ENCODE peak calls at places on chromosomes 13 and 19, in four cellular contexts. P is Peyer's patch, V is OCI-LY7, Z is mucosa of descending colon. H is an unnamed sample.

GRCh38 chr19:57192064-57192395 is 730 bp downstream of the ZNF264 start:
- DNase-seq in P (no peak), V (no peak), Z (no peak), H (no peak)

GRCh38 chr13:23824355-23824754 is 64.8 kb downstream of the MIPEP start:
- DNase-seq in P (no peak), V (no peak), Z (no peak), H (no peak)

GRCh38 chr19:34416021-34416545 is 11.9 kb downstream of the PDCD2L start:
- DNase-seq in P (peak; percentile 9), V (no peak), Z (no peak), H (no peak)

GRCh38 chr19:41541990-41542584 is 33.9 kb upstream of the CEACAM21 start:
- DNase-seq in P (peak; percentile 91), V (peak; percentile 81), Z (peak; percentile 64), H (no peak)

GRCh38 chr13:79450110-79450509 is 30.8 kb upstream of the NDFIP2 start:
- DNase-seq in P (no peak), V (no peak), Z (no peak), H (no peak)

GRCh38 chr19:35513231-35513974 is at the start of gene DMKN:
- DNase-seq in P (no peak), V (no peak), Z (no peak), H (no peak)

GRCh38 chr19:16366433-16367268 is 42.0 kb downstream of the KLF2 start:
- DNase-seq in P (peak; percentile 71), V (peak; percentile 74), Z (no peak), H (peak; percentile 57)

GRCh38 chr13:109333893-109334651 is 452.3 kb downstream of the IRS2 start:
- DNase-seq in P (no peak), V (no peak), Z (no peak), H (no peak)

GRCh38 chr13:38350114-38350617 is 515 bp downstream of the UFM1 start:
- DNase-seq in P (peak; percentile 81), V (peak; percentile 41), Z (peak; percentile 79), H (peak; percentile 89)

GRCh38 chr13:108667205-108667604 is 37.8 kb downstream of the MYO16 start:
- DNase-seq in P (no peak), V (no peak), Z (no peak), H (no peak)

DNA sequence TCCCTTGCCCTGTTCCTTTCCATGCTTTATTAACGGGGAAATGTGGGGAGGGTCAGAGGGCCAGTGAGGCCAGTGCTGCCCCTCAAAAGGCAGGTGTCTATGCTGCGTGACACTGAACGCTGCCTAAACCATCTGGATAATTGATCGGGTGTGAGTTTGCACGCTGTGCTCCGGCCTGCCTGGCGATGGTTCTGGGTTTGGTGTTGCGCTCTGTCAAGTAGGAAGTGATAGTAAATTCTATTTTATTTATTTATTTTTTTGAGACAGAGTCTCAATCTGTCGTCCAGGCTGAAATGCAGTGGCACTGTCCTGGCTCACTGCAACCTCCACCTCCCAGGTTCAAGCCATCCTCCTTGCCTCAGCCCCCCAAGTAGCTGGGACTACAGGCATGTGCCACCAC is 86.5 kb downstream of the ATP11A start:
- DNase-seq in P (peak; percentile 14), V (no peak), Z (no peak), H (no peak)
- H3K4me1 ChIP-seq in P (no peaks in the 10 kb centered on the region), V (no peaks in the 10 kb centered on the region), Z (peaks cover 13% of the 10 kb centered on the region), H (peaks cover 6% of the 10 kb centered on the region)

GRCh38 chr19:1472227-1473055 is 6.6 kb downstream of the C19orf25 start:
- DNase-seq in P (no peak), V (no peak), Z (no peak), H (peak; percentile 73)

GRCh38 chr19:1474011-1474764 is 4.8 kb downstream of the C19orf25 start:
- DNase-seq in P (no peak), V (no peak), Z (no peak), H (no peak)

GRCh38 chr19:1471514-1472107 is 7.4 kb downstream of the C19orf25 start:
- DNase-seq in P (no peak), V (peak; percentile 38), Z (no peak), H (peak; percentile 72)

GRCh38 chr19:1473424-1473851 is 5.6 kb downstream of the C19orf25 start:
- DNase-seq in P (no peak), V (no peak), Z (no peak), H (peak; percentile 66)

GRCh38 chr19:1473056-1473400 is 6.0 kb downstream of the C19orf25 start:
- DNase-seq in P (no peak), V (no peak), Z (peak; percentile 22), H (no peak)
- H3K4me1 ChIP-seq in P (peaks cover 57% of the 10 kb centered on the region), V (peaks cover 23% of the 10 kb centered on the region), Z (peaks cover 38% of the 10 kb centered on the region), H (peaks cover 27% of the 10 kb centered on the region)

GRCh38 chr13:43021926-43022670 is 1.3 kb upstream of the DNAJC15 start:
- DNase-seq in P (no peak), V (no peak), Z (no peak), H (no peak)

GRCh38 chr13:43020794-43021193 is 2.6 kb upstream of the DNAJC15 start:
- DNase-seq in P (no peak), V (no peak), Z (no peak), H (no peak)

GRCh38 chr13:43030548-43030947 is 7.2 kb downstream of the DNAJC15 start:
- DNase-seq in P (no peak), V (no peak), Z (no peak), H (no peak)

GRCh38 chr13:43023244-43023931 is at the start of gene DNAJC15:
- DNase-seq in P (peak; percentile 93), V (peak; percentile 27), Z (peak; percentile 90), H (peak; percentile 91)

DNA sequence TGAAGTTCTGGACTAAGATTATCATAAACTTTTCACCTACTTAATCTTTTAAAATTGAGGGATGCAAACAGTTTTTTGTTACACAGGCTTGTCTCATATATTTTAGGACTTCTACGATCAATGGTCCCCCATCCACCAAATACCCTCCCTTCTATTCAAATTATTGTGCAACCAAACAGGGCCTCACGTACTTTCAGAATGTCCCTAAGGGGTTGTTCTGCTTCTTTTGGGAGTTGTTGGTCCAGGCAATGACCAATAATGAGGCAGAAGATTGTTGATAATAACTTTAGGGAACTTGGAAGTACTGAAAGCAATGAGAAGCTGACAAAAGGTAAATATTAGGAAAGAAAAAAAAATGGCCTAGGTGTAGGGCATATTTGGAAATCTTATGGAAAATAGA is 2.9 kb downstream of the DNAJC15 start:
- DNase-seq in P (no peak), V (no peak), Z (no peak), H (no peak)
- H3K4me1 ChIP-seq in P (peaks cover 18% of the 10 kb centered on the region), V (peaks cover 4% of the 10 kb centered on the region), Z (no peaks in the 10 kb centered on the region), H (peaks cover 2% of the 10 kb centered on the region)

GRCh38 chr19:53506728-53507127 is 31.2 kb upstream of the ZNF331 start:
- DNase-seq in P (no peak), V (no peak), Z (no peak), H (no peak)
- H3K4me1 ChIP-seq in P (no peaks in the 10 kb centered on the region), V (no peaks in the 10 kb centered on the region), Z (no peaks in the 10 kb centered on the region), H (peaks cover under 1% of the 10 kb centered on the region)

GRCh38 chr19:2049741-2050348 is 1.2 kb downstream of the MKNK2 start:
- DNase-seq in P (peak; percentile 95), V (peak; percentile 87), Z (peak; percentile 89), H (peak; percentile 95)

GRCh38 chr19:2048959-2049740 is 1.9 kb downstream of the MKNK2 start:
- DNase-seq in P (peak; percentile 57), V (peak; percentile 32), Z (peak; percentile 48), H (peak; percentile 80)

GRCh38 chr19:2050349-2050990 is 574 bp downstream of the MKNK2 start:
- DNase-seq in P (no peak), V (no peak), Z (no peak), H (no peak)

GRCh38 chr19:2051771-2052704 is 994 bp upstream of the MKNK2 start:
- DNase-seq in P (peak; percentile 76), V (peak; percentile 63), Z (peak; percentile 73), H (peak; percentile 87)

GRCh38 chr19:2050991-2051770 is at the start of gene MKNK2:
- DNase-seq in P (peak; percentile 96), V (peak; percentile 93), Z (peak; percentile 96), H (peak; percentile 98)
- H3K4me1 ChIP-seq in P (peaks cover 74% of the 10 kb centered on the region), V (peaks cover 58% of the 10 kb centered on the region), Z (peaks cover 66% of the 10 kb centered on the region), H (peaks cover 55% of the 10 kb centered on the region)

GRCh38 chr13:112895521-112896465 is 73.2 kb upstream of the MCF2L start:
- DNase-seq in P (no peak), V (no peak), Z (peak; percentile 19), H (peak; percentile 60)
- H3K4me1 ChIP-seq in P (peaks cover 28% of the 10 kb centered on the region), V (peaks cover 6% of the 10 kb centered on the region), Z (peaks cover 18% of the 10 kb centered on the region), H (peaks cover 18% of the 10 kb centered on the region)

DNA sequence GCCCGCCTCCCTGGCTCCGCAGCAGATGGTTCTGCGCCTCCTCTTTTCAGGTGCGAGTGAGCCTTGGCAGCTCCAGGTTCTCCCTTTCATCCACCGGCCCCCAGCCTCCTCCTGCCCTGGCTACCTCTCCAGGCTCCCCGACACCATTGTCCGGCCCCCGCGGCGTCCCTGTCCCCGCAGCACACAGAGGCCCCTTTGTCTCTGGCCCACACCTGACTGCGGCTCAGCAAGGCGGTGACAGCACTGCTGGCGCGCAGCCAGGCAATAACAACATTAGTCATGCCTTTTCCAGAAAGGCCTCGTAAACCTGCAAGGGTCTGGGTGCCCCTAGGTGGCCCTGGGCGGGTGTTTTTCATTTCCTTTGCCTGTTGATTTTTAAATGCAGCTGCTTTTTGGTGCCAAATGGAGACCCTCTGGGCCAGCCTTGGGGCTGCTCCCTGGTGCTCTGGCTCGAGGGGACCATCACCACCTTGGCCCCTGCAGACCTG is 73.2 kb upstream of the MEDAG start:
- DNase-seq in P (peak; percentile 93), V (no peak), Z (peak; percentile 94), H (peak; percentile 97)
- H3K4me1 ChIP-seq in P (peaks cover 35% of the 10 kb centered on the region), V (no peaks in the 10 kb centered on the region), Z (peaks cover 19% of the 10 kb centered on the region), H (no peaks in the 10 kb centered on the region)

DNA sequence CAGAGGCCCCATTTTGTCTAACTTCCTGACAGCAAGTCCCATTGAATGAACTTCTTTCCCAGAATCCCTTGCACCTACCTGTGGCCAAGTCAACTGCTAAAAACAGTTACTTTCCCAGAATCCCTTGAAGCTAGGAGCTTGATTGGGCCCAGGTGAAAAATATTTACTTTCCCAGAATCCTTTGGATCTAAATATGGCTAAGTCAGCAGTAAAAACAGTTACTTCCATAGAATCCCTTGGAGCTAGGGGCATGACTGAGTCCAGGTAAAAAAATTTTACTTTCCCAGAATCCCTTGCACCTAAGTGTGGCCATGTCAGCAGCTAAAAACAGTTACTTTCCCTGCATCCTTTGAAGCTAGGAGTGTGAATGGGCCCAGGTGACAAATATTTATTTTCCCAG is 13.2 kb upstream of the MEIS3 start:
- DNase-seq in P (no peak), V (no peak), Z (no peak), H (no peak)
- H3K4me1 ChIP-seq in P (peaks cover 29% of the 10 kb centered on the region), V (peaks cover 30% of the 10 kb centered on the region), Z (peaks cover 16% of the 10 kb centered on the region), H (no peaks in the 10 kb centered on the region)

H was measured in kidney.